ENCODE peak calls at places on chromosomes 13 and 19, in five cellular contexts. S is cardiac fibroblast, C is IMR-90, Z is GM20000, B is tibial nerve. K is an unnamed sample.

GRCh38 chr19:1206733-1207301 is 1.2 kb downstream of the STK11 start:
- DNase-seq in B (no peak), Z (no peak), S (no peak), C (no peak), K (no peak)

GRCh38 chr13:24680258-24680920 is at the start of gene ATP12A:
- DNase-seq in Z (peak), C (no peak), B (no peak), S (no peak), K (no peak)

GRCh38 chr13:79646880-79647279 is 165.9 kb downstream of the NDFIP2 start:
- DNase-seq in Z (no peak), C (no peak), S (no peak), B (no peak), K (no peak)

GRCh38 chr13:52846567-52847321 is 1.7 kb downstream of the PCDH8 start:
- DNase-seq in S (peak), B (peak), C (peak), Z (peak), K (no peak)

GRCh38 chr19:17137417-17137816 is 61.8 kb downstream of the MYO9B start:
- DNase-seq in Z (no peak), B (no peak), S (no peak), C (no peak), K (no peak)

GRCh38 chr13:72258340-72258981 is 391.5 kb upstream of the DACH1 start:
- DNase-seq in S (no peak), Z (no peak), B (no peak), C (no peak), K (no peak)

GRCh38 chr13:73997964-73998363 is 136.2 kb downstream of the KLF12 start:
- DNase-seq in Z (no peak), C (no peak), S (no peak), B (no peak), K (no peak)

GRCh38 chr19:7478173-7478842 is 10.5 kb downstream of the PEX11G start:
- DNase-seq in C (no peak), B (no peak), S (no peak), Z (no peak), K (no peak)

GRCh38 chr13:41813426-41813825 is 147.5 kb downstream of the VWA8 start:
- DNase-seq in Z (no peak), S (peak), B (no peak), C (peak), K (no peak)

GRCh38 chr13:44810067-44810840 is 179.0 kb downstream of the NUFIP1 start:
- DNase-seq in C (no peak), B (no peak), Z (no peak), S (peak), K (no peak)

GRCh38 chr19:51136333-51136732 is 5.8 kb upstream of the SIGLEC7 start:
- DNase-seq in S (no peak), Z (no peak), C (no peak), B (no peak), K (no peak)

GRCh38 chr19:3162418-3163229 is 15.9 kb upstream of the S1PR4 start:
- DNase-seq in C (no peak), Z (no peak), S (no peak), B (no peak), K (no peak)

GRCh38 chr13:84641491-84641890 is 759.2 kb upstream of the SLITRK1 start:
- DNase-seq in B (no peak), Z (no peak), S (no peak), C (peak), K (no peak)

GRCh38 chr19:306151-306900 is 15.1 kb upstream of the PLPP2 start:
- DNase-seq in S (no peak), B (no peak), Z (no peak), C (no peak), K (no peak)

GRCh38 chr19:44807652-44808462 is 1.0 kb upstream of the BCAM start:
- DNase-seq in C (peak), S (peak), Z (peak), B (no peak), K (no peak)

GRCh38 chr13:25406377-25406776 is 34.6 kb downstream of the ATP8A2 start:
- DNase-seq in S (no peak), Z (no peak), B (no peak), C (no peak), K (no peak)

GRCh38 chr19:29324717-29325116 is 111.8 kb upstream of the UQCRFS1 start:
- DNase-seq in S (no peak), C (no peak), Z (no peak), B (no peak), K (no peak)

GRCh38 chr13:113800576-113800926 is 41.5 kb downstream of the TMEM255B start:
- DNase-seq in S (no peak), B (no peak), Z (no peak), C (no peak), K (no peak)

GRCh38 chr13:32811297-32811800 is 204.9 kb upstream of the KL start:
- DNase-seq in S (no peak), B (no peak), Z (peak), C (no peak), K (no peak)

GRCh38 chr19:36420961-36421748 is 2.7 kb upstream of the ZFP82 start:
- DNase-seq in Z (no peak), C (peak), S (peak), B (no peak), K (no peak)

GRCh38 chr19:51020988-51021651 is 1.6 kb upstream of the KLK10 start:
- DNase-seq in Z (peak), B (no peak), C (peak), S (peak), K (no peak)

GRCh38 chr19:15291089-15291488 is 41.2 kb downstream of the BRD4 start:
- DNase-seq in Z (no peak), C (peak), S (no peak), B (no peak), K (no peak)

GRCh38 chr19:1854032-1854541 is 5.8 kb upstream of the REXO1 start:
- DNase-seq in S (no peak), C (no peak), B (no peak), Z (no peak), K (no peak)

GRCh38 chr13:94620286-94620896 is 18.7 kb downstream of the GPR180 start:
- DNase-seq in Z (peak), B (no peak), C (peak), S (peak), K (no peak)

GRCh38 chr19:5364674-5365073 is 24.1 kb upstream of the PTPRS start:
- DNase-seq in S (no peak), C (no peak), B (no peak), Z (no peak), K (no peak)

GRCh38 chr13:33789067-33789606 is 28.8 kb upstream of the RFC3 start:
- DNase-seq in C (no peak), S (no peak), Z (no peak), B (no peak), K (no peak)

GRCh38 chr19:32674153-32674958 is 624 bp downstream of the ANKRD27 start:
- DNase-seq in S (no peak), C (no peak), B (no peak), Z (no peak), K (no peak)
- TF ChIP-seq CTCF in S (no peak), C (no peak), B (no peak), Z (no peak), K (no peak)

DNA sequence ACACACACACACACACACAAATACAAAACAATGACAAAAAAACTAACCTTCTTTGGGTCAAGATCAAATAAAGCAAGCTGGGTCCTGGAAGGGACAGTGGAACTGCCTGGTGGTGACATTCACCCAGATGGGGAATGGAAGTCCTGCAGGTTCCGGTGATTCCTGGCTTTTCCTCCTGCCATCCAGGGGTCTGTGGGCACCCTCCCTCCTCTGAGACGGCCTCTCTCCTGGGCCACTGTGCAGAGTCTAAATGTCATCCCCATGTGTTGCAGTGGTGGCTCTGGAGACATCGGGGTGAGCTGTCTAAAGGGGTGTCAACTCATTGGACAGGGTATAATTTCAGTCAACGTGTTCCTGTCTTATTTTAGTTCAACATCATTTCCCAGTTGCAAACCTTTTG is 248.2 kb downstream of the ZNF536 start:
- DNase-seq in Z (no peak), S (no peak), B (no peak), C (no peak), K (no peak)
- TF ChIP-seq CTCF in Z (no peak), S (no peak), B (no peak), C (no peak), K (no peak)

GRCh38 chr19:13883665-13884064 is 6.7 kb downstream of the NANOS3 start:
- DNase-seq in B (no peak), S (no peak), C (no peak), Z (no peak), K (no peak)
- TF ChIP-seq CTCF in B (no peak), S (no peak), C (peak), Z (no peak), K (peak)

DNA sequence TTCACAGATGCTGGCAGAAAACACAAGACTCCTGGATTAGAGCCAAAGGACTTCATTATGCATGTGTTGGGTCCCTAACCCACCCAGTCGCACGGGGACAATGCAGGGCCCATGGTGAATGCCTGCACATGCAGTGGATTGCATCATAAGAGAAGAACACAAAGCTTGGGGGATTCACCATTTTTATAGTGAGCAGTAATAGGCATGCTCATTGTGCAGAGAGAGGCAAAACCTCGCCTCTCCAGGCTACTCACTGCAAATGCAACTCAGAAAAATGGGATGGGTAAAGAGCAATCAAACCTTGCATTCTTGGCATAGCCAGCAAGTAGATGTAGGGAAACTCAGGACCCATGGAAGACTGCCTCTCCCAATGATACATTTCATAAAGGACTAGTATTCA is 115.8 kb downstream of the DIAPH3 start:
- DNase-seq in B (no peak), S (peak), Z (no peak), C (peak), K (no peak)
- TF ChIP-seq CTCF in B (no peak), S (no peak), Z (no peak), C (no peak), K (no peak)

DNA sequence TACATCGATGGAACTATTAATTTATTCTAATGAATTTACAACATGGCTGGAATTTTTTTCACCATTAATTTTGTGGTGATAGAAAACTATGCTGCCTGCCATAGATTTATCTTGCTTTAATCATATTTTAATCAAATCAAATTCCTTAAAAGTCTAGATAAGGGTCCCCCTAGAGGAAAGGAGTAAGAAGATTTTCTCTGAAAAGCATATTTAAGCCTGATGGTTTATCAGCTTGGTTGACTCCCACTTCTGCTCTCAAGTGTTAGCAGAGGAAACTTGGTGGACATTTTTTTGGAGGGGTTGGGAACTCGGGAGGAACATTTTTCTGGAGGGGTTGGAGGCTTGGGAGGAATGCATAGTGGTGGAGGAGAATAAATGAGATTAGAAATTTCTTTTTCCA is 253.3 kb downstream of the KCNRG start:
- DNase-seq in Z (no peak), B (no peak), S (peak), C (peak), K (no peak)
- TF ChIP-seq CTCF in Z (no peak), B (peak), S (peak), C (peak), K (peak)